ENCODE peak calls at places on chromosomes 12 and 14, in five cellular contexts. T is K562, U is HCT116, F is HepG2, Y is H1. K is an unnamed sample.

GRCh38 chr12:56271031-56271430 is 4.3 kb downstream of the COQ10A start:
- DNase-seq in T (peak; percentile 58), F (no peak), Y (no peak), U (no peak), K (no peak)

GRCh38 chr14:51715250-51715649 is 63.5 kb downstream of the FRMD6 start:
- DNase-seq in T (peak; percentile 2), Y (no peak), F (no peak), U (no peak), K (no peak)

GRCh38 chr14:68363401-68363800 is 429.5 kb downstream of the ZFP36L1 start:
- DNase-seq in U (peak; percentile 13), Y (no peak), F (no peak), T (no peak), K (no peak)

GRCh38 chr12:25926536-25926935 is 31.9 kb upstream of the RASSF8 start:
- DNase-seq in U (no peak), Y (no peak), F (no peak), T (no peak), K (no peak)

GRCh38 chr14:53979747-53980642 is 23.4 kb upstream of the BMP4 start:
- DNase-seq in T (no peak), F (peak; percentile 97), U (no peak), Y (no peak), K (no peak)

GRCh38 chr12:116861331-116861730 is 19.9 kb downstream of the HRK start:
- DNase-seq in U (no peak), T (peak; percentile 24), F (no peak), Y (no peak), K (peak; percentile 43)

GRCh38 chr12:104347374-104348075 is 44.0 kb downstream of the EID3 start:
- DNase-seq in Y (no peak), T (no peak), F (no peak), U (no peak), K (no peak)

GRCh38 chr14:104596451-104596918 is 8.1 kb downstream of the TMEM179 start:
- DNase-seq in U (no peak), F (no peak), T (no peak), Y (no peak), K (no peak)

GRCh38 chr12:60191676-60192359 is 596.0 kb downstream of the SLC16A7 start:
- DNase-seq in U (no peak), F (no peak), Y (no peak), T (no peak), K (no peak)

GRCh38 chr12:11798856-11799530 is 149.5 kb downstream of the ETV6 start:
- DNase-seq in F (peak; percentile 29), U (no peak), T (peak; percentile 71), Y (no peak), K (no peak)

GRCh38 chr14:71250791-71251190 is 343.5 kb downstream of the PCNX1 start:
- DNase-seq in Y (no peak), F (no peak), T (no peak), U (no peak), K (no peak)

GRCh38 chr14:36346052-36346451 is 25.6 kb upstream of the MBIP start:
- DNase-seq in F (no peak), Y (no peak), T (no peak), U (no peak), K (no peak)

GRCh38 chr12:9702239-9702638 is 30.7 kb downstream of the CLECL1 start:
- DNase-seq in Y (no peak), F (no peak), U (no peak), T (no peak), K (no peak)

GRCh38 chr12:114658002-114658441 is 26.0 kb downstream of the TBX3 start:
- DNase-seq in Y (no peak), T (no peak), U (no peak), F (peak; percentile 91), K (no peak)

GRCh38 chr14:52874389-52874788 is 76.5 kb downstream of the FERMT2 start:
- DNase-seq in U (no peak), T (no peak), Y (no peak), F (no peak), K (no peak)

GRCh38 chr12:48936379-48936979 is 11.2 kb upstream of the FKBP11 start:
- DNase-seq in F (peak; percentile 43), T (peak; percentile 78), Y (peak; percentile 97), U (peak; percentile 36), K (no peak)

GRCh38 chr12:49990269-49990668 is 17.5 kb downstream of the AQP6 start:
- DNase-seq in F (no peak), U (no peak), T (no peak), Y (no peak), K (no peak)

GRCh38 chr12:93322784-93323183 is 54.9 kb upstream of the NUDT4 start:
- DNase-seq in Y (no peak), F (no peak), U (no peak), T (no peak), K (no peak)

GRCh38 chr12:989751-990278 is 1.2 kb upstream of the ERC1 start:
- DNase-seq in U (no peak), Y (no peak), F (peak; percentile 66), T (peak; percentile 53), K (no peak)

GRCh38 chr12:50527086-50527726 is 22.4 kb downstream of the DIP2B start:
- DNase-seq in T (no peak), U (no peak), F (peak; percentile 99), Y (no peak), K (no peak)

GRCh38 chr14:89337161-89337560 is 79.9 kb downstream of the FOXN3 start:
- DNase-seq in T (no peak), F (peak; percentile 52), Y (no peak), U (no peak), K (no peak)

GRCh38 chr14:61500046-61500445 is 178.7 kb downstream of the PRKCH start:
- DNase-seq in T (no peak), F (no peak), U (no peak), Y (no peak), K (no peak)

GRCh38 chr12:130449291-130449690 is 111.6 kb downstream of the PIWIL1 start:
- DNase-seq in F (no peak), T (no peak), Y (no peak), U (no peak), K (no peak)

GRCh38 chr14:102485693-102486512 is 23.7 kb downstream of the ANKRD9 start:
- DNase-seq in Y (no peak), U (no peak), T (no peak), F (no peak), K (no peak)

GRCh38 chr14:64193821-64194220 is 100.3 kb downstream of the ESR2 start:
- DNase-seq in T (no peak), F (peak; percentile 5), Y (no peak), U (no peak), K (no peak)

GRCh38 chr14:64196668-64197411 is 97.3 kb downstream of the ESR2 start:
- DNase-seq in T (peak; percentile 13), Y (peak; percentile 78), F (no peak), U (no peak), K (no peak)

GRCh38 chr14:64196026-64196425 is 98.1 kb downstream of the ESR2 start:
- DNase-seq in Y (no peak), U (no peak), F (no peak), T (no peak), K (no peak)

GRCh38 chr14:64195194-64195593 is 99.0 kb downstream of the ESR2 start:
- DNase-seq in T (no peak), Y (no peak), F (no peak), U (no peak), K (peak; percentile 32)

GRCh38 chr14:64194404-64194803 is 99.8 kb downstream of the ESR2 start:
- DNase-seq in U (no peak), T (peak; percentile 20), Y (no peak), F (peak; percentile 6), K (no peak)
- H3K4me2 ChIP-seq in U (no peak overlapping the region), T (peak overlapping the region; percentile 14), Y (no peak overlapping the region), F (no peak overlapping the region), K (no peak overlapping the region)

GRCh38 chr12:121805800-121806555 is 2.2 kb downstream of the SETD1B start:
- DNase-seq in Y (no peak), F (no peak), T (peak; percentile 49), U (no peak), K (no peak)
- TF ChIP-seq JUND in Y (no peak), F (no peak), T (no peak), U (no peak), K (no peak)

GRCh38 chr12:102474438-102475064 is 5.8 kb downstream of the IGF1 start:
- DNase-seq in F (no peak), U (peak; percentile 26), T (peak; percentile 83), Y (no peak), K (no peak)

GRCh38 chr12:102478416-102479098 is 1.8 kb downstream of the IGF1 start:
- DNase-seq in T (peak; percentile 31), U (no peak), F (no peak), Y (no peak), K (peak; percentile 82)

GRCh38 chr12:102470964-102471363 is 9.4 kb downstream of the IGF1 start:
- DNase-seq in F (no peak), Y (no peak), U (no peak), T (no peak), K (no peak)

GRCh38 chr12:102479099-102479887 is 1.1 kb downstream of the IGF1 start:
- DNase-seq in T (peak; percentile 37), Y (no peak), U (no peak), F (no peak), K (peak; percentile 62)

GRCh38 chr12:102475355-102475754 is 5.0 kb downstream of the IGF1 start:
- DNase-seq in F (no peak), T (no peak), U (no peak), Y (no peak), K (no peak)
- TF ChIP-seq ZNF274 in F (no peak), T (no peak), U (no peak), Y (no peak), K (no peak)

GRCh38 chr12:124901003-124901402 is 13.4 kb downstream of the UBC start:
- DNase-seq in F (no peak), U (no peak), Y (no peak), T (no peak), K (no peak)
- H3K4me2 ChIP-seq in F (peak overlapping the region; percentile 87), U (peak overlapping the region; percentile 35), Y (no peak overlapping the region), T (no peak overlapping the region), K (peak overlapping the region; percentile 17)

GRCh38 chr12:51900323-51900889 is 6.9 kb upstream of the ACVRL1 start:
- DNase-seq in U (no peak), Y (no peak), T (no peak), F (no peak), K (no peak)
- TF ChIP-seq JUND in U (no peak), Y (no peak), T (no peak), F (no peak), K (no peak)

DNA sequence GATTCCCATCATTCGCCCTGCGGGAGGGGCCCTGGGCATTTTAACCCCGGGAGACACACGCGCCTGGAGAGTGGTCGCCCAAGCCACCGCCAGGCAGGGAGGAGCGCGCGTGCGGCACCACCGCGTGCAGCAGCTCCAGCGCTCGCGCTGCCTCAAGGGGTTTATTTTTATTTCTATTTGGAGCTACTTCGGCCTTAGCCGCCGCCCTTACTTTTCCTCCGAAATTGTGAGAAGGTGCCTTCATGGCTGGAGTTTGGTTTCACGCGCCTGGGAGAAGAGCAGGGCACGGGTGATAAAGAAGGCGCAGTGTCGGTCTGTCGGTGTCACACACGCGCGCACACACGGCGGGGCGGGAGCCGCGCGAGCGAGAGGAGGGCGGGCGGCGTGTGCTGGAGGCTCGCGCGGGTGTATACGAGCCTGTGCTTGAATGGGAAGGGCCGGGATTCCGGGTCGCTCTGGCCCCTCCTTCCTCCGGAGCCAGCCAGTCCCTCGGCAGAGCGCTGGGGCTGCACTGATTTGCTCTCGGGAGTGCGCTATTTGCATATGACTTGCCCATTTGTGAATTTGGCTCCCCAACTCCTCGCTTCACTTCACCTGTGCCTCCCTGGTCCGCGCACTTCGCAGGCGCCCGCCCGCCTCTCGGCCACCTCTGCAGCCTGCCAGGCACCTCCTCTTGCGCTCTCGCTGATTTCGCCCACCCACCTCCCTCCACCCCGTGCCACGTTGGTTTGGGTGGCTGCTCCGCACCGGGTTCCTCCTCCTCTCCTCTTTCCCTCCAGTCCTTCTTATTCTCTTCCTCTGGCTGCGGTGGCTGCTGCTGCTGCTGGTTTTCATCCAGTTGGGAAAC is 932.3 kb downstream of the DIO2 start:
- DNase-seq in F (peak; percentile 27), U (no peak), T (peak; percentile 2), Y (peak; percentile 88), K (no peak)
- TF ChIP-seq ZNF274 in F (no peak), U (no peak), T (no peak), Y (no peak), K (no peak)